ENCODE peak calls at places on chromosomes 11 and 22, in seven cellular contexts. S is H1, G is H9, T is mesenchymal stem cell, C is IMR-90, H is mesendoderm, W is trophoblast cell. R is an unnamed sample.

GRCh38 chr11:70246196-70246595 is 24.3 kb upstream of the PPFIA1 start:
- DNase-seq in W (no peak), S (no peak), T (peak), H (no peak), C (peak), G (no peak), R (no peak)

GRCh38 chr11:65491614-65492386 is 7.0 kb upstream of the MALAT1 start:
- DNase-seq in W (peak), S (peak), H (peak), T (peak), C (peak), G (peak), R (no peak)

GRCh38 chr11:104120493-104121200 is 43.3 kb downstream of the PDGFD start:
- DNase-seq in W (no peak), C (no peak), H (no peak), T (no peak), G (no peak), S (no peak), R (no peak)

GRCh38 chr11:47391077-47391583 is 12.8 kb upstream of the SPI1 start:
- DNase-seq in G (peak), H (no peak), T (peak), C (no peak), S (no peak), W (peak), R (no peak)

GRCh38 chr11:40328890-40329617 is 1130.4 kb downstream of the LRRC4C start:
- DNase-seq in T (peak), W (peak), C (peak), G (no peak), S (no peak), H (peak), R (no peak)

GRCh38 chr11:108912587-108912986 is 247.7 kb downstream of the DDX10 start:
- DNase-seq in W (peak), H (peak), G (no peak), S (no peak), T (peak), C (peak), R (no peak)

GRCh38 chr11:36155770-36156485 is 133.3 kb downstream of the COMMD9 start:
- DNase-seq in C (peak), G (no peak), H (peak), W (no peak), T (no peak), S (no peak), R (no peak)

GRCh38 chr11:81197396-81197795 is 1536.3 kb downstream of the FAM181B start:
- DNase-seq in S (no peak), G (peak), C (no peak), W (no peak), T (no peak), H (no peak), R (no peak)

GRCh38 chr22:37256075-37256726 is 12.1 kb upstream of the RAC2 start:
- DNase-seq in C (no peak), G (peak), H (no peak), S (no peak), T (no peak), W (no peak), R (no peak)

GRCh38 chr11:125952973-125953372 is 7.1 kb downstream of the VSIG10L2 start:
- DNase-seq in H (no peak), S (no peak), C (no peak), T (no peak), W (no peak), G (no peak), R (no peak)

GRCh38 chr11:117827521-117828511 is 3.3 kb upstream of the FXYD2 start:
- DNase-seq in C (no peak), W (no peak), S (peak), T (no peak), H (no peak), G (peak), R (no peak)

GRCh38 chr11:129453293-129453721 is 77.7 kb downstream of the BARX2 start:
- DNase-seq in H (no peak), S (no peak), G (no peak), W (no peak), T (no peak), C (no peak), R (peak)

GRCh38 chr11:10395196-10395897 is 59.7 kb upstream of the AMPD3 start:
- DNase-seq in T (peak), H (no peak), W (peak), S (peak), C (peak), G (no peak), R (no peak)

GRCh38 chr11:102798012-102798746 is at the start of gene MMP1:
- DNase-seq in H (no peak), W (no peak), C (peak), G (no peak), S (no peak), T (peak), R (no peak)

GRCh38 chr22:42648368-42649260 is 578 bp downstream of the CYB5R3 start:
- DNase-seq in G (no peak), W (peak), T (peak), S (no peak), H (peak), C (no peak), R (no peak)

GRCh38 chr11:105109855-105110750 is 29.5 kb downstream of the CARD18 start:
- DNase-seq in S (no peak), T (peak), W (peak), C (peak), H (no peak), G (no peak), R (no peak)

GRCh38 chr11:117026593-117027330 is 71.5 kb downstream of the SIK3 start:
- DNase-seq in S (no peak), C (peak), T (peak), G (no peak), W (peak), H (no peak), R (no peak)

GRCh38 chr11:47981667-47982404 is 1.5 kb downstream of the PTPRJ start:
- DNase-seq in C (no peak), T (no peak), G (no peak), H (no peak), S (no peak), W (no peak), R (no peak)

GRCh38 chr11:27317751-27318150 is 45.3 kb downstream of the CCDC34 start:
- DNase-seq in W (no peak), H (peak), G (no peak), C (peak), T (peak), S (no peak), R (no peak)

GRCh38 chr22:46148885-46149492 is 1.3 kb upstream of the PPARA start:
- DNase-seq in C (no peak), G (no peak), H (no peak), T (no peak), S (no peak), W (no peak), R (no peak)

GRCh38 chr11:102840018-102840417 is 3.4 kb downstream of the MMP3 start:
- DNase-seq in T (no peak), H (no peak), W (no peak), S (no peak), G (no peak), C (no peak), R (no peak)

GRCh38 chr11:11841121-11841604 is 609 bp upstream of the USP47 start:
- DNase-seq in C (no peak), T (no peak), G (peak), H (no peak), W (no peak), S (no peak), R (no peak)

GRCh38 chr22:20904008-20904979 is 12.9 kb upstream of the CRKL start:
- DNase-seq in T (peak), G (no peak), C (peak), H (no peak), S (no peak), W (peak), R (no peak)

GRCh38 chr11:78061921-78062311 is 1.7 kb upstream of the THRSP start:
- DNase-seq in W (no peak), G (no peak), T (no peak), S (no peak), H (no peak), C (no peak), R (no peak)

GRCh38 chr11:134270250-134270714 is 5.9 kb upstream of the GLB1L3 start:
- DNase-seq in C (no peak), W (no peak), H (peak), T (no peak), G (peak), S (no peak), R (no peak)

GRCh38 chr11:107704432-107704831 is 7.4 kb downstream of the SLN start:
- DNase-seq in S (no peak), T (peak), H (no peak), C (peak), G (no peak), W (peak), R (no peak)

GRCh38 chr11:83063073-83063754 is 8.5 kb downstream of the RAB30 start:
- DNase-seq in T (peak), H (peak), W (peak), S (no peak), C (peak), G (no peak), R (no peak)

GRCh38 chr11:8717876-8718753 is 35.5 kb downstream of the RPL27A start:
- DNase-seq in G (no peak), W (no peak), C (peak), H (peak), T (peak), S (no peak), R (no peak)

GRCh38 chr11:134822930-134823329 is 410.9 kb upstream of the B3GAT1 start:
- DNase-seq in T (no peak), C (no peak), G (no peak), S (no peak), H (peak), W (no peak), R (no peak)

GRCh38 chr11:11403763-11404725 is 51.0 kb upstream of the CSNK2A3 start:
- DNase-seq in H (peak), C (peak), G (no peak), S (no peak), W (peak), T (no peak), R (no peak)

GRCh38 chr11:70470127-70470526 is 71.8 kb downstream of the CTTN start:
- DNase-seq in S (no peak), T (peak), H (no peak), C (peak), G (no peak), W (no peak), R (no peak)

GRCh38 chr11:83724704-83725114 is 438.5 kb upstream of the CCDC90B start:
- DNase-seq in S (peak), T (peak), H (peak), C (no peak), G (peak), W (no peak), R (no peak)

GRCh38 chr11:59173964-59174663 is 2.2 kb downstream of the DTX4 start:
- DNase-seq in W (peak), C (peak), H (peak), T (peak), S (peak), G (peak), R (no peak)

GRCh38 chr11:130070829-130071205 is 1.1 kb downstream of the APLP2 start:
- DNase-seq in G (no peak), W (peak), T (peak), H (peak), S (no peak), C (peak), R (no peak)

GRCh38 chr11:47408598-47409439 is 429 bp downstream of the SLC39A13 start:
- DNase-seq in S (no peak), W (peak), G (peak), T (peak), H (peak), C (peak), R (no peak)

GRCh38 chr22:20107471-20107901 is 8.4 kb upstream of the RANBP1 start:
- DNase-seq in H (no peak), G (no peak), T (no peak), W (no peak), C (no peak), S (no peak), R (no peak)

DNA sequence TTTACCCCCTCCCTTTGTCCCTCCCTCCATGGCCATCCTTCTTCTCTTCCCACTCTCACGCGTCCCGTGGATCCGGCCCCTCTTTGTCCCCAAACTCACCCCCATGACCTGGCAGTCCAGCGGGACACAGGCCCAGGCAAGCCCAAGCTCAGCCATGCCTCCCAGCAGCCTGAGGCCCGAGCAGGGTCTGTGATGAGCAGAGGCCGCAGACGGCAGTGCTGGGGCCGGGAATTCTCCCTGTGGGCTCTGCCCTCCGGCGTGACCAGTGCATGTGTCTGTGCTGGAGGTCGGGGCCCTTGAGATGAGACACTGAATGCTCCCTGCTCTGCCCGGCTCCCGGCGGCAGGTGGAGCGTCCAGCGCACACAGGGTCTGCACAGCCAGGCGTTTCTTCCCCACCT is 237.9 kb downstream of the BRD1 start:
- DNase-seq in W (peak), S (no peak), C (no peak), H (no peak), G (no peak), T (no peak), R (no peak)
- H3K23ac ChIP-seq in W (no peak), S (no peak), C (no peak), H (no peak), G (no peak), T (no peak), R (peak)

GRCh38 chr22:40397436-40397835 is 27.0 kb downstream of the SGSM3 start:
- DNase-seq in W (peak), G (no peak), T (peak), S (peak), H (peak), C (peak), R (no peak)
- H3K23ac ChIP-seq in W (no peak), G (no peak), T (no peak), S (no peak), H (no peak), C (peak), R (no peak)

DNA sequence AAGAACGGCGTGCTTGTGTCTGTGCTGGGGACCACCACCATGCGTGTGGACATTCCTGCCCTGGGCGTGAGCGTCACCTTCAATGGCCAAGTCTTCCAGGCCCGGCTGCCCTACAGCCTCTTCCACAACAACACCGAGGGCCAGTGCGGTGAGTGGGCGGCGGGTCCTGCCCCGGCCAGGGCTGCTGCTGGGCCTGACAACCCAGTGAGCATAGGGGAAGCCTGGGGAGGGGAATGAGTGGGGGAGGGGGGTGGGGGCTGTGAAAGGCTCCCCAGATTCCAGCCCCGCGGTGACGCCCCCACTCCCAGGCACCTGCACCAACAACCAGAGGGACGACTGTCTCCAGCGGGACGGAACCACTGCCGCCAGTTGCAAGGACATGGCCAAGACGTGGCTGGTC is 31.9 kb downstream of the MUC5B start:
- DNase-seq in S (no peak), H (no peak), W (peak), T (no peak), C (no peak), G (no peak), R (no peak)
- H3K23ac ChIP-seq in S (no peak), H (no peak), W (no peak), T (no peak), C (no peak), G (no peak), R (no peak)

DNA sequence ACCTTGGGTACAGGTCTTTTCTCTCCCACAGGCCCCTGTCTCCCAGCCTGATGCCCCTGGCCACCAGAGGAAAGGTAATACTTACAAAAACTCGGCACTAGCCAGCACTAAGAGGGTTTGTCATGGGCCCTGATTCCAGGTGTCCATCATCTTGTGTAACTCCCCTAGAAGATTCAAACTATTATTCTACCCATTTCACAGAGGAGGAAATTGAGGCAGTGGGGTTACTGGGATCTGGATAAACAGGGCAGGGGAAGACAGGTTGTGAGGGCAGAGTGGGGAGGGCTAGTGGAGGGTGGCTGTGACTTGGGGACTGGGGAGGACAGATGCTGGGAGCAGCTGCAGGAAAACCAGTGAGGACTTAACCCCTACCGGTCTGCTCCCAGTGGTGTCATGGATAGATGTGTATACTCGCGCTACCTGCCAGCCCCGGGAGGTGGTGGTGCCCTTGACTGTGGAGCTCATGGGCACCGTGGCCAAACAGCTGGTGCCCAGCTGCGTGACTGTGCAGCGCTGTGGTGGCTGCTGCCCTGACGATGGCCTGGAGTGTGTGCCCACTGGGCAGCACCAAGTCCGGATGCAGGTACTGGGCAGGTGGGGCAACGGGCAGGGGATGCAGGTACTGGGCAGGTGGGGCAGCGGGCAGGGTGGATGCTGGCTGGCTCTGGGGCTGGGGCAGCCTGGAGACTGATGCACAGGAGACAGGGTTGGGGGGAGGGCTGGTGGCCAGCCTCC is 1.2 kb downstream of the VEGFB start:
- DNase-seq in W (no peak), C (no peak), S (no peak), H (no peak), G (no peak), T (no peak), R (no peak)
- H3K23ac ChIP-seq in W (no peak), C (peak), S (no peak), H (no peak), G (no peak), T (no peak), R (peak)

GRCh38 chr11:13897606-13898276 is 64.8 kb upstream of the SPON1 start:
- DNase-seq in T (no peak), H (no peak), G (no peak), S (no peak), W (no peak), C (no peak), R (no peak)
- H3K23ac ChIP-seq in T (no peak), H (no peak), G (no peak), S (no peak), W (no peak), C (no peak), R (no peak)

GRCh38 chr11:45815747-45816146 is 10.8 kb downstream of the SLC35C1 start:
- DNase-seq in S (no peak), C (peak), G (peak), H (peak), T (peak), W (peak), R (no peak)

GRCh38 chr11:45816614-45817013 is 11.7 kb downstream of the SLC35C1 start:
- DNase-seq in S (peak), C (no peak), H (no peak), G (peak), W (no peak), T (no peak), R (no peak)

GRCh38 chr11:45818961-45819605 is 14.1 kb downstream of the SLC35C1 start:
- DNase-seq in W (no peak), H (no peak), G (no peak), T (no peak), S (no peak), C (no peak), R (no peak)

GRCh38 chr11:45817191-45817590 is 12.2 kb downstream of the SLC35C1 start:
- DNase-seq in C (no peak), H (no peak), W (no peak), G (no peak), T (no peak), S (no peak), R (no peak)

DNA sequence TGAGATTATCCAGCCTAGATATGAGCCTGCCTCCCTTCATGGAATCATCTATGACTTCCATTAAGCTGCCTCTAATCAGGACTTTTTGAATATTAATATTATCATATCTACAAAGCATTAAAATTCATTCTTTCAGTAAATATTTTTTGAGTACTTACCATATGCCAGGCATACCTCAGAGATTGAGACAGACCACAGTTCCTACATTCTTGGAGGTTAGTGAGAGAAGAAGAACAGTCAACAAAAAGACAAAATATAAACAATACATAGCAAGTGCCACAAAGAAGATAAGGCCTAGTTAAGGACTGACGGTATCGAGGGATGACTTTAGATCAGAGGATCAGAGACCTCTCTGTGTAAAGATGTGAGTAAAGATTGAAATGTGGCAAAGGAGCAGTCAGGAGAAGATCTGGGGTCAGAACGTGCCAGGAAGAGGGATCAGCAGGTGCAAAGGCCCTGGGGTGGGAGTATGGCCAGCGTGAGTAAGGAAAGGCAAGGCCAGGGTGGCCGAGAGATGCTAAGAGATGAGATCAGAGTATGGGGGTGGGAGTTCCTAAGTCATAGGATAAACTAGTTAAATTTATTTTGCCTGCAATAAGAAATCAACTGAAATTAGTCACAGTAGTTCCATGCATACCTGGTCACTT is 15.4 kb downstream of the SLC35C1 start:
- DNase-seq in H (no peak), G (no peak), C (no peak), S (no peak), T (no peak), W (peak), R (no peak)
- H3K23ac ChIP-seq in H (no peak), G (no peak), C (no peak), S (no peak), T (no peak), W (no peak), R (no peak)

R was measured in neuronal stem cell.